ENCODE peak calls at places on chromosomes 16 and 17, in five cellular contexts. O is bronchial epithelial cell, S is psoas muscle, R is body of pancreas, Y is IMR-90. C is an unnamed sample.
A peak's percentile ranks its signal among the peaks of the same experiment; 100 is the strongest.

GRCh38 chr16:11685844-11686618 is 17.8 kb downstream of the SNN start:
- DNase-seq in Y (peak; percentile 69), R (no peak), S (no peak), O (no peak), C (no peak)

GRCh38 chr16:54503436-54503835 is 216.8 kb upstream of the IRX3 start:
- DNase-seq in S (no peak), O (no peak), R (no peak), Y (no peak), C (no peak)

GRCh38 chr17:73521376-73521775 is 122.9 kb downstream of the SDK2 start:
- DNase-seq in O (no peak), Y (no peak), R (no peak), S (peak; percentile 6), C (no peak)

GRCh38 chr16:55044366-55044975 is 113.8 kb downstream of the IRX5 start:
- DNase-seq in R (no peak), O (no peak), S (no peak), Y (no peak), C (no peak)

GRCh38 chr17:77948690-77949114 is 9.8 kb upstream of the TNRC6C start:
- DNase-seq in S (no peak), R (no peak), Y (peak; percentile 59), O (peak; percentile 39), C (peak; percentile 23)

GRCh38 chr17:74852237-74853047 is 7.2 kb downstream of the GRIN2C start:
- DNase-seq in S (no peak), O (peak; percentile 44), R (no peak), Y (no peak), C (no peak)

GRCh38 chr17:57818066-57818465 is 31.8 kb downstream of the MRPS23 start:
- DNase-seq in Y (no peak), R (no peak), O (no peak), S (no peak), C (no peak)

GRCh38 chr17:27247071-27247957 is 46.6 kb upstream of the WSB1 start:
- DNase-seq in R (peak; percentile 46), Y (peak; percentile 85), O (peak; percentile 52), S (peak; percentile 61), C (peak; percentile 36)

GRCh38 chr17:18360518-18360917 is 2.8 kb downstream of the SHMT1 start:
- DNase-seq in S (no peak), O (no peak), R (no peak), Y (no peak), C (no peak)

GRCh38 chr16:17396762-17397498 is 73.8 kb downstream of the XYLT1 start:
- DNase-seq in R (peak; percentile 70), Y (peak; percentile 52), O (no peak), S (no peak), C (no peak)

GRCh38 chr17:45145035-45145389 is 3.3 kb upstream of the HEXIM1 start:
- DNase-seq in S (peak; percentile 56), Y (no peak), R (no peak), O (no peak), C (no peak)

GRCh38 chr17:6069611-6070279 is 434 bp upstream of the WSCD1 start:
- DNase-seq in S (peak; percentile 42), R (no peak), O (no peak), Y (no peak), C (no peak)

GRCh38 chr16:29312835-29313558 is 93.5 kb downstream of the NPIPB11 start:
- DNase-seq in R (no peak), Y (no peak), S (no peak), O (no peak), C (no peak)

GRCh38 chr17:75720656-75721462 is at the start of gene ITGB4:
- DNase-seq in R (peak; percentile 84), O (peak; percentile 79), S (no peak), Y (no peak), C (no peak)

GRCh38 chr17:46783031-46783593 is 35.4 kb downstream of the WNT3 start:
- DNase-seq in R (peak; percentile 35), S (no peak), Y (no peak), O (peak; percentile 60), C (no peak)

GRCh38 chr17:16428098-16428882 is 12.9 kb downstream of the TRPV2 start:
- DNase-seq in R (peak; percentile 75), S (peak; percentile 69), O (peak; percentile 39), Y (peak; percentile 59), C (no peak)

GRCh38 chr17:11404877-11405276 is 163.9 kb downstream of the SHISA6 start:
- DNase-seq in O (no peak), R (no peak), Y (no peak), S (no peak), C (no peak)

GRCh38 chr16:14268073-14268472 is 197.0 kb downstream of the MRTFB start:
- DNase-seq in Y (no peak), R (no peak), O (no peak), S (no peak), C (no peak)

DNA sequence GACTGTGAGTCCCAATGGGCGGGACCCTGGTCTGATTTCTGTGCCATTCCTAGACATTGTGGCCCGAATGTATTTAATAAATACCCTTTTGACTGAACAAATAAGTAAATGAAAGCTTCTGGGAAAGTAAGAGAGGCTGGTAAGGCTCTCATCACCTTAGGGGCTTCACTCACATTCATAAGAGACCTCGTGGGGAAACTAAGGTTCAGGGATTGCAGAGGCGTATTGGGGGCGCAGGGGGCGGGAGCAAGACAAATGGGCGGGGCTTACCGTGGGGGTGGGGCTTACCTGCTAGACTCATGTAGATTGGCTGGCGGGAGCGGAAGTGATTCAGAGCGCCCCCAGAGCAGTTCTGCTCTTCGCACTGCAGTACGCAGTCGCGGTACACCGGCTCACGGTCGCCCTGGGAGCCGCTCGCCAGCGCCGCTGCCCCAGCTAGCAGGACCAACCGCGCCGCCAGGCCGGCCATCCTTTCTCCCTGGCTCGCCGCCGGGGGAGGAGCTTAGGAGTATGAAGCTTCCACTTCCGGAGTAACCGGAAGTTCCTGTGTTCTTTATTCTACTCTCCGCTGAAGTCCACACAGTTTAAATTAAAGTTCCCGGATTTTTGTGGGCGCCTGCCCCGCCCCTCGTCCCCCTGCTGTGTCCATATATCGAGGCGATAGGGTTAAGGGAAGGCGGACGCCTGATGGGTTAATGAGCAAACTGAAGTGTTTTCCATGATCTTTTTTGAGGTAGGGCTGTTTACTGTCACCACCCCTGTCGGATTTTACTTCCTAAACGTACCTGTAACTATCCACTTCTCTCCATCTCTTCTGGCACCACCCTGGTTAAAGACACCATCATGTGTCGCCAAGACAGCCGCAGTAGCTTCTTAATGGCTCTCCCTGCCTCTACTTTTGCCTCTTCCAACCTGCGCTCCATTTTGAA is at the start of gene PGAP3:
- DNase-seq in S (peak; percentile 95), O (peak; percentile 87), Y (peak; percentile 89), R (peak; percentile 84), C (peak; percentile 73)
- TF ChIP-seq CTCF in S (no peak), O (peak; percentile 5), Y (peak; percentile 13), R (no peak), C (no peak)

GRCh38 chr17:67265620-67266019 is 20.6 kb upstream of the HELZ start:
- DNase-seq in R (no peak), Y (no peak), S (no peak), O (no peak), C (no peak)

GRCh38 chr17:67262420-67262819 is 17.4 kb upstream of the HELZ start:
- DNase-seq in S (no peak), R (no peak), O (no peak), Y (no peak), C (no peak)

GRCh38 chr17:67258836-67259468 is 14.0 kb upstream of the HELZ start:
- DNase-seq in Y (no peak), O (no peak), R (no peak), S (no peak), C (no peak)

GRCh38 chr17:67256075-67256732 is 11.2 kb upstream of the HELZ start:
- DNase-seq in Y (no peak), S (no peak), O (no peak), R (no peak), C (no peak)

DNA sequence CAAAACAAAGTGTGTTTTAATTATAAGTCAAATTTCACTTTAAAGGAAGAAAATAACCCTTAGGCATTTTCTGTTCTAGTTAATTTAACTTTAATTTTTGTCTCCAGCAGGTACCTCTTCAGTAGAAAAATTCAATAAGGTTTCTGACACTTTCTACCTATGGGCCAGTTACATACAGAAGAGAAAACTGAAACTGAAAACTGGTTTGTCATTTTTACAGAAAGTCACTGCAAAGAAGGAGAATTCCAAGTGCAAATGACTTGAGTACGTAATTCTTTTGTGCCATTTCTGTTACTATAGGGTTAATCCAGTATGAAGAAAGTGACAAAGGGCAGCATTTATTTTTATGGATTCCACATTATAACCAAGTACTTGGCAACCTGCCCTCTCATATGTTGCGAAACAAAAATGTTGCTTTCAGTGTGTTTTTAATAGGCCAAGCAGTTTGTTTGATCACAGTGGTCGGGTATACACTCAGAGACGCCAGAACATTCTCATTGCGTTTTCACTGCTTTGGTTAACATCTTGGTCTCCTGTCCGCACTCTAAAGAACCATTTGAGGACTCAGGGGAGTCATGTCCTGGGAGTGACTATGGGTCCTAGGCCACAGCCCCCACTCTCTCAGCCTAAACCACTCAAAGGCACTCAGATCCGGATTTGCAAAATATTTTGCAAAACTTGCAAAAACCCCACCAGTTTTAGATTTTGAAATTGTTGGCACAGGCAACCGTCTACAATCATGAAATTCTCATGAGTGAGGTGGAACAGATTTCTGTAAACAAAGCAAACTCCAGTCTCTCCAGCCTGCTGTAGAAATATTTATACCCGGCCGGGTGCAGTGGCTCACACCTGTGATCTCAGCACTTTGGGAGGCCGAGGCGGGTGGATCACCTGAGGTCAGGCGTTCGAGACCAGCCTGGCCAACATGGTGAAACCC is 15.3 kb upstream of the HELZ start:
- DNase-seq in Y (peak; percentile 75), R (no peak), O (peak; percentile 43), S (no peak), C (peak; percentile 94)
- H3K4me3 ChIP-seq in Y (no peak overlapping the region), R (no peak overlapping the region), O (no peak overlapping the region), S (no peak overlapping the region), C (peak overlapping the region; percentile 7)

GRCh38 chr16:71669926-71670536 is 44.0 kb downstream of the MARVELD3 start:
- DNase-seq in O (no peak), R (no peak), Y (no peak), S (no peak), C (no peak)
- H3K36me3 ChIP-seq in O (peaks cover 5% of the 10 kb centered on the region), R (no peaks in the 10 kb centered on the region), Y (peaks cover 23% of the 10 kb centered on the region), S (peaks cover 97% of the 10 kb centered on the region), C (no peaks in the 10 kb centered on the region)

GRCh38 chr16:28139530-28139929 is 72.2 kb downstream of the XPO6 start:
- DNase-seq in R (no peak), Y (no peak), S (no peak), O (no peak), C (no peak)

GRCh38 chr16:28136751-28137434 is 73.4 kb upstream of the GSG1L start:
- DNase-seq in O (no peak), S (no peak), R (no peak), Y (no peak), C (no peak)

GRCh38 chr16:28146536-28146935 is 65.2 kb downstream of the XPO6 start:
- DNase-seq in Y (no peak), O (no peak), R (no peak), S (no peak), C (no peak)

DNA sequence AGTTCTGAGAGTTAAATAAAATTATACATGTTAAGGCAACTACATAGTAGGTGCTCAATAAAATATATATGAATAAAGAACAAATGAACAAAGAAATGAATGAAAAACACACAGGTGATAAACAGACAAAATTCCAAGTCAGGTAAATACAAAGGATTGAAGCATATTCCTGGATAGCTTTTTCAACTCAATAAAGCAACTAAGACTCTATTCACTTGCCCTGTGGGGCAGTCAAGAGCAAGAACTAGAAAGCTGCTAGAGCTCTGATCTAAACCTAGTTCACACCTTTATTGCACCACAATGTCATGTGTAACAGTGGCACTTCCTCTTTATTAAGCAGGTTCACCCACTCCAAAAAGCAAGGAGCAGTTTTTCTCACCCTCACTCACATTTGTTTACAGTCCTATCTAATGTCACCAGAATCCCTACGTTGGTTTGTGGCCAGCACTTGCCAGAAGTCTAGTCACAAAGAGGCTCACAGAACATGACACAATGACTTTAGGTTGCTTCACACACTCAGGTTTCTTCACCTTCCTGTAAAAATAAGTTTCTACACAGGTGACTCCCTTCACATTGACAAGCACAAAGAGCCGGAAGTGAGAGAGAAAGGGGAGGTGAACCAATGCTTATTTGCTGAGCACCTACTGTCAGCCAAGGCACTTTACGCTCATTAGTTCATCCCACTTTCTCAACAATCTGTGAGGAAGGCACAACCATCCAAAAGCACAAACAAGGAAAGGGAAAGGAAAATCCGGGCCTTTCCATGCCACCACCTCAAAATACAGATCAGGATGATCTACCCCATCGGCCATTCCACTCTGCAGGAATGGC is 70.8 kb downstream of the XPO6 start:
- DNase-seq in R (no peak), S (no peak), Y (no peak), O (peak; percentile 79), C (no peak)
- TF ChIP-seq CTCF in R (no peak), S (no peak), Y (no peak), O (peak; percentile 27), C (no peak)

C was measured in tibial nerve.